ENCODE peak calls at places on chromosomes 6 and 20, in four cellular contexts. P is K562, G is SK-N-SH, C is mammary epithelial cell. J is an unnamed sample.

GRCh38 chr20:2867081-2867860 is 6.0 kb upstream of the PTPRA start:
- DNase-seq in P (no peak), G (no peak), C (no peak), J (no peak)

GRCh38 chr20:39574061-39574460 is 611.9 kb downstream of the DHX35 start:
- DNase-seq in P (no peak), G (no peak), C (no peak), J (no peak)

GRCh38 chr6:36204068-36204753 is 7.7 kb downstream of the BRPF3 start:
- DNase-seq in P (no peak), G (no peak), C (no peak), J (no peak)

GRCh38 chr6:35534396-35535170 is 21.9 kb upstream of the TULP1 start:
- DNase-seq in P (no peak), G (peak; percentile 82), C (no peak), J (no peak)

GRCh38 chr20:60101894-60102281 is 143.7 kb downstream of the CDH26 start:
- DNase-seq in P (no peak), G (no peak), C (no peak), J (no peak)

GRCh38 chr6:138509371-138509770 is 10.1 kb upstream of the NHSL1 start:
- DNase-seq in P (peak; percentile 30), G (peak; percentile 6), C (peak; percentile 47), J (no peak)

GRCh38 chr6:67717281-67717680 is 917.8 kb upstream of the ADGRB3 start:
- DNase-seq in P (no peak), G (no peak), C (no peak), J (no peak)

GRCh38 chr6:167847936-167848335 is 21.2 kb downstream of the AFDN start:
- DNase-seq in P (no peak), G (no peak), C (no peak), J (no peak)

GRCh38 chr6:166282394-166283032 is 25.7 kb downstream of the PRR18 start:
- DNase-seq in P (no peak), G (no peak), C (no peak), J (no peak)

GRCh38 chr20:21103582-21104465 is 2.3 kb downstream of the LINC00237 start:
- DNase-seq in P (no peak), G (peak; percentile 19), C (no peak), J (no peak)

GRCh38 chr20:51876511-51876910 is 74.2 kb upstream of the SALL4 start:
- DNase-seq in P (no peak), G (no peak), C (no peak), J (peak; percentile 16)

GRCh38 chr6:157486632-157487031 is 105.6 kb downstream of the ZDHHC14 start:
- DNase-seq in P (no peak), G (no peak), C (no peak), J (no peak)
- H3K9ac ChIP-seq in P (no peak overlapping the region), G (no peak overlapping the region), C (no peak overlapping the region), J (no peak overlapping the region)

GRCh38 chr6:44576132-44576601 is 188.7 kb downstream of the CDC5L start:
- DNase-seq in P (no peak), G (no peak), C (peak; percentile 8), J (no peak)
- H3K27ac ChIP-seq in P (no peak overlapping the region), G (no peak overlapping the region), C (no peak overlapping the region), J (no peak overlapping the region)

GRCh38 chr20:62647521-62648317 is 5.4 kb downstream of the SLCO4A1 start:
- DNase-seq in P (no peak), G (no peak), C (no peak), J (no peak)
- H3K9ac ChIP-seq in P (peak overlapping the region; percentile 68), G (no peak overlapping the region), C (no peak overlapping the region), J (no peak overlapping the region)

DNA sequence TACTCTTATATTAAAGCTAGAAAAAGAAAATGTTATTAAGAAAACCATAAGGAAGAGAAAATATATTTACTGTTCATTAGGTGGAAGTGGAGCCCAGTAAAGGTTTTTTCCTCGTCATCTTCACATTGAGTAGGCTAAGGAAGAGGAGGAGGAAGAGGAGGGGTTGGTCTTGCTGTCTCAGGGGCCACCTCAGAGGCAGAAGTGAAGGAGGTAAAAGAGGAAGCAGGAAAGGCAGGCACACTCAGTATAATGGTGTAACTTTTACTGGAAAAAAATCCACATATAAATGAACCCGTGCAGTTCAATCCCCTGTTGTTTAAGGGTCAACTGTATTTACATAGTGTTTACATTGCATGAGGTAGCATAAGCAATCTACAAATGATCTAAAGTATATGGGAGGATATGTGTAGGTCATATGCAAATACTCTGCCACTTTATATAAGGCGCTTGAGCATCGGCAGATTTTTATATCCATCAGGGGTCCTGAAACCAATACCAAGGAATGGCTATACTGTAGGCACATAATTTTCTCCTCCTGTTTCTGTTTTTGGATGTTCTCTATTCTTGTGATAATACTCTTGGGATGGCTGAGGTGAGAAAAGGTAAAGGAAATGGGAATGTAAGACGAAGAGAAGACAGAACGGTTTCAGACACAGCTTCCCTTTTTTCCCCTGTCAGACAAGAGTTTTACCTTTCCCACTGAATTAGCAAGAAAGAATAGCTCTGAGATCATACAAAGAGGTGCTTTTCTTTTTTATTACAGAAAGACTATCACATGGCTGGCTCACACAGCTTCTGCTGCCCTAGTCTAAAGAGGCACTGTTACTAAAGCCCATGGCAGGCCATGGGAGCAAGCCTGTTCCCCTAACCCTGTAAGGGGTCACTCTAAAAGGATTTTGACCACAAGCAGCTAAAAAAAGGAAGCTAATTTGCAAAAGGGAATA is 59.9 kb downstream of the NUDT3 start:
- DNase-seq in P (no peak), G (no peak), C (no peak), J (no peak)
- H3K27ac ChIP-seq in P (peak overlapping the region; percentile 26), G (no peak overlapping the region), C (no peak overlapping the region), J (peak overlapping the region; percentile 19)